ENCODE peak calls at places on chromosomes 11 and 22, in four cellular contexts. F is HepG2, Q is PC-9, X is PC-3. E is an unnamed sample.

GRCh38 chr11:67365756-67366384 is 7.5 kb downstream of the CLCF1 start:
- DNase-seq in X (no peak), F (no peak), Q (no peak), E (peak; percentile 39)

GRCh38 chr11:64894070-64894811 is 15.8 kb upstream of the EHD1 start:
- DNase-seq in F (peak; percentile 76), X (peak; percentile 83), Q (peak; percentile 87), E (peak; percentile 98)

GRCh38 chr11:121270286-121270685 is 22.3 kb upstream of the SC5D start:
- DNase-seq in Q (no peak), F (no peak), X (no peak), E (no peak)

GRCh38 chr11:16603890-16604783 is 134.3 kb upstream of the C11orf58 start:
- DNase-seq in F (no peak), X (no peak), Q (peak; percentile 19), E (peak; percentile 91)

GRCh38 chr11:128909438-128910125 is 18.4 kb downstream of the KCNJ5 start:
- DNase-seq in Q (no peak), F (no peak), X (no peak), E (no peak)

GRCh38 chr11:20372081-20372480 is 8.6 kb downstream of the HTATIP2 start:
- DNase-seq in X (no peak), F (no peak), Q (no peak), E (no peak)

GRCh38 chr11:23278121-23278520 is 417.8 kb upstream of the CCDC179 start:
- DNase-seq in Q (no peak), X (peak; percentile 40), F (no peak), E (no peak)

GRCh38 chr11:75174348-75174747 is 23.4 kb downstream of the SLCO2B1 start:
- DNase-seq in F (no peak), Q (no peak), X (no peak), E (no peak)

GRCh38 chr11:33724644-33725035 is 11.6 kb downstream of the CD59 start:
- DNase-seq in F (no peak), Q (no peak), X (no peak), E (no peak)

GRCh38 chr11:92390783-92391182 is 166.2 kb downstream of the FAT3 start:
- DNase-seq in Q (no peak), F (no peak), X (no peak), E (no peak)

GRCh38 chr11:82701847-82702520 is 31.7 kb downstream of the FAM181B start:
- DNase-seq in F (peak; percentile 37), Q (no peak), X (peak; percentile 81), E (no peak)

GRCh38 chr11:57668467-57668890 is 565 bp downstream of the ZDHHC5 start:
- DNase-seq in F (no peak), Q (no peak), X (peak; percentile 26), E (peak; percentile 91)

GRCh38 chr11:2694995-2695939 is 4.5 kb downstream of the KCNQ1OT1 start:
- DNase-seq in Q (no peak), X (no peak), F (no peak), E (peak; percentile 76)

GRCh38 chr22:32897400-32897799 is 95.9 kb downstream of the TIMP3 start:
- DNase-seq in Q (no peak), F (no peak), X (no peak), E (peak; percentile 84)

GRCh38 chr11:44377914-44378321 is 68.0 kb upstream of the ALX4 start:
- DNase-seq in F (no peak), X (no peak), Q (no peak), E (no peak)

GRCh38 chr22:30210235-30210831 is 36.2 kb downstream of the LIF start:
- DNase-seq in Q (peak; percentile 94), X (peak; percentile 97), F (peak; percentile 89), E (peak; percentile 88)

GRCh38 chr11:44693654-44694119 is 33.1 kb upstream of the TSPAN18 start:
- DNase-seq in X (no peak), F (no peak), Q (no peak), E (no peak)

GRCh38 chr11:59008942-59009341 is 69.7 kb downstream of the GLYATL1 start:
- DNase-seq in Q (no peak), X (no peak), F (no peak), E (no peak)

GRCh38 chr11:3723014-3723708 is 52.0 kb upstream of the CHRNA10 start:
- DNase-seq in F (no peak), X (peak; percentile 69), Q (no peak), E (peak; percentile 73)

GRCh38 chr11:25247336-25247735 is 750.5 kb downstream of the LUZP2 start:
- DNase-seq in X (peak; percentile 51), F (no peak), Q (no peak), E (no peak)

GRCh38 chr22:49807780-49808708 is 19.6 kb downstream of the BRD1 start:
- DNase-seq in F (no peak), Q (no peak), X (no peak), E (peak; percentile 45)

GRCh38 chr11:95282337-95282751 is 51.3 kb upstream of the SESN3 start:
- DNase-seq in F (peak; percentile 84), Q (no peak), X (no peak), E (no peak)

GRCh38 chr22:33785283-33785991 is 134.8 kb downstream of the LARGE1 start:
- DNase-seq in F (peak; percentile 8), Q (no peak), X (peak; percentile 17), E (peak; percentile 72)

GRCh38 chr11:1929621-1930447 is 10.3 kb downstream of the TNNT3 start:
- DNase-seq in Q (no peak), X (no peak), F (no peak), E (peak; percentile 68)

GRCh38 chr11:50164050-50164449 is 131.4 kb downstream of the OR4C45 start:
- DNase-seq in X (no peak), Q (no peak), F (no peak), E (no peak)

GRCh38 chr11:95647805-95648379 is 141.7 kb downstream of the FAM76B start:
- DNase-seq in Q (no peak), F (no peak), X (no peak), E (no peak)

GRCh38 chr11:2739531-2740274 is 39.9 kb upstream of the KCNQ1OT1 start:
- DNase-seq in Q (no peak), X (no peak), F (no peak), E (peak; percentile 64)

GRCh38 chr11:72591785-72592490 is 82.3 kb downstream of the PDE2A start:
- DNase-seq in F (no peak), Q (no peak), X (no peak), E (no peak)

GRCh38 chr22:24432059-24432853 is 4.9 kb downstream of the ADORA2A start:
- DNase-seq in X (no peak), Q (peak; percentile 26), F (no peak), E (peak; percentile 95)

GRCh38 chr11:31757245-31757835 is 53.8 kb downstream of the PAX6 start:
- DNase-seq in X (no peak), F (no peak), Q (no peak), E (no peak)

GRCh38 chr22:25563757-25564319 is 637 bp upstream of the GRK3 start:
- DNase-seq in Q (no peak), X (no peak), F (peak; percentile 61), E (no peak)

GRCh38 chr22:23285734-23286133 is 105.4 kb downstream of the BCR start:
- DNase-seq in X (no peak), Q (no peak), F (no peak), E (no peak)

GRCh38 chr22:27531782-27532530 is 269.6 kb downstream of the MN1 start:
- DNase-seq in F (no peak), Q (no peak), X (peak; percentile 30), E (no peak)

GRCh38 chr11:130136107-130136506 is 23.5 kb upstream of the ST14 start:
- DNase-seq in Q (no peak), F (no peak), X (no peak), E (no peak)

DNA sequence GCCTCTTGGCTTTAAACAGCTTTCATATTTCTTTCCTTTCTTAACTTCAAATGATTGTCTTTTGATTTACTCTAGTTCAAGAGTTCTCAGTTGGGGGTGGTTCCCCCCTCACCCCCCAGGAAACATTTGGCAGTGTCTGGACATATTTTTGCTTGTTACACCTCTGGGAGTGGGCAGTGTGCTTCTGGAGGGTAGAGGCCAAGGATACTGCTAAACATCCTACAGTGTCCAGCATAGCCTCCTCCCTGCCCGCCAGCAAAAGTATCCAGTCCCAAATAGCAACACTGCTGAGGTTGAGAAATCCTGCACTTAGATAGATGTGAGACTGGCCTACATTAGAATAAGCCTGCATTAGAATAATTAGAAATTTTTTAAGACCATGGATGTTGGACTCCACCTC is 3.2 kb downstream of the PPP6R3 start:
- DNase-seq in F (no peak), X (no peak), Q (no peak), E (peak; percentile 45)
- H4K20me1 ChIP-seq in F (peaks cover 67% of the 10 kb centered on the region), X (peaks cover 70% of the 10 kb centered on the region), Q (peaks cover 74% of the 10 kb centered on the region), E (peaks cover 57% of the 10 kb centered on the region)

DNA sequence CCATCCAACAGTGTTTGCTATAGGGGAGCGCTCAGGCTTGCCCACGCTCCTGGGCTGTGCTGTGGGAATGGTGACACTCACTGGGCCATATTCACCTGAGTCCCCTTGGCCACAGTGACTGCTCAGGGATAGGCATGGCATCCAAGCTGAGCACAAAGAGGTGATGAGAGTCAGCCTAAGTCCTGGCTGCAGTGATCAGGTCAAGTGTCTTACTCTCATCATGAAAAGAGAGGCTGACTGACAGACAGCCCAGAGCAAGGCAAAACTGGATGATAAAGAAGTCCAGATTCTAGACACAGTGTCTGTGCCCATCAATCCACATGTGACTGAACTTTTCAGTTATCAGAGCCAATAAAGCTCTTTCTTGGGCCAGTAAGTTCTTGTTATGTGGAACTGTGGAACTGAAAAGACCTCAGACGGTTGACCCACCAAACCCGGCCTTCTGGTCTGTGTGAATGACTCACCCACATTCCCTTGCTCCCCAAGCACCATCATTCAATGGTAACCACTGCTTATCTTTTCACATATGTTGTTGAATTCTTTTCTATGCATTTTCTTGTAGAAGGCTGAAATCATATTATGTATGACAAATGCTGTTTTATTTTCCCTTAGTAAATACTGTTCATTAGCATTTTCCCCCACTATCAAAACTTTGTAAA is 43.2 kb upstream of the YPEL1 start:
- DNase-seq in F (no peak), Q (no peak), X (no peak), E (peak; percentile 95)
- H4K20me1 ChIP-seq in F (no peaks in the 10 kb centered on the region), Q (no peaks in the 10 kb centered on the region), X (no peaks in the 10 kb centered on the region), E (peaks cover 17% of the 10 kb centered on the region)

DNA sequence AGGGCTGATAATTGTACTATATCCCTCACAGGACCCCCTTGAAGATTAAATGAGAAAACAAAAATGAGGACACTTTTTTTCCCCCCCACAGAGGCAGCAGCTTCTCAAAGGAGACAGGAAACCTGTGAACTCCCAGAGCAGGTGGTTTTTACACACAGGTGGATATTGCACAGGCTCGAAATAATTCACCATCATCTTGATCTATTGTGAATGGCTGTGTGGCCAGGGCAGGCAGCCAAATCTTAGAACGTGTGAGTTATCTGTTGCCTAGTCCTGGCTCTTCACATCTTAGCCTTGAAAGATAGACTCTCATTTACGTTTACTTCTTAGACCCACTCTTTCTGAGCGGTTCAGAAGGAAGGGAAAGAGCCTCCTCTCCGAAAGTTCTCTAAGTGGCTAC is 23.5 kb downstream of the PPFIBP2 start:
- DNase-seq in F (no peak), Q (no peak), X (no peak), E (no peak)
- H4K20me1 ChIP-seq in F (peaks cover 4% of the 10 kb centered on the region), Q (no peaks in the 10 kb centered on the region), X (no peaks in the 10 kb centered on the region), E (no peaks in the 10 kb centered on the region)

GRCh38 chr11:34910817-34911216 is 5.4 kb downstream of the APIP start:
- DNase-seq in Q (no peak), F (no peak), X (no peak), E (no peak)
- H4K20me1 ChIP-seq in Q (no peaks in the 10 kb centered on the region), F (no peaks in the 10 kb centered on the region), X (no peaks in the 10 kb centered on the region), E (peaks cover 6% of the 10 kb centered on the region)